ENCODE peak calls at places on chromosome 16, in six cellular contexts. M is heart left ventricle, Y is ascending aorta, A is upper lobe of right lung, U is A673, P is neural progenitor cell. Q is an unnamed sample.

GRCh38 chr16:28317040-28317880 is 24.9 kb downstream of the SBK1 start:
- DNase-seq in M (peak; percentile 42), Y (no peak), A (peak; percentile 80), P (peak; percentile 76), U (peak; percentile 69), Q (peak; percentile 68)

GRCh38 chr16:85954927-85955539 is 56.1 kb downstream of the IRF8 start:
- DNase-seq in P (no peak), U (no peak), Y (no peak), M (peak; percentile 4), A (no peak), Q (no peak)

GRCh38 chr16:471353-472198 is 46.1 kb downstream of the RAB11FIP3 start:
- DNase-seq in U (peak; percentile 85), P (peak; percentile 69), M (no peak), A (no peak), Y (no peak), Q (no peak)

GRCh38 chr16:27929818-27930217 is 133.7 kb downstream of the GSG1L start:
- DNase-seq in P (no peak), U (no peak), M (no peak), Y (no peak), A (no peak), Q (no peak)

GRCh38 chr16:84286568-84287220 is 8.0 kb upstream of the WFDC1 start:
- DNase-seq in Y (peak; percentile 70), P (no peak), A (peak; percentile 81), U (no peak), M (peak; percentile 86), Q (no peak)

GRCh38 chr16:70454221-70455034 is at the start of gene FCSK:
- DNase-seq in U (peak; percentile 76), P (peak; percentile 96), A (peak; percentile 87), M (peak; percentile 79), Y (peak; percentile 75), Q (peak; percentile 84)

GRCh38 chr16:54980821-54981220 is 50.2 kb downstream of the IRX5 start:
- DNase-seq in P (no peak), M (no peak), U (no peak), A (no peak), Y (no peak), Q (no peak)

GRCh38 chr16:88034770-88035169 is 83.5 kb downstream of the BANP start:
- DNase-seq in U (no peak), Y (no peak), A (no peak), P (no peak), M (no peak), Q (no peak)

GRCh38 chr16:64864232-64864803 is 257.5 kb downstream of the CDH11 start:
- DNase-seq in M (no peak), U (peak; percentile 70), P (no peak), A (no peak), Y (no peak), Q (no peak)

GRCh38 chr16:81866820-81867440 is 87.8 kb downstream of the PLCG2 start:
- DNase-seq in M (peak; percentile 72), U (no peak), A (peak; percentile 79), Y (peak; percentile 75), P (no peak), Q (no peak)

GRCh38 chr16:706189-707061 is 824 bp upstream of the FBXL16 start:
- DNase-seq in M (no peak), Y (no peak), U (no peak), P (peak; percentile 45), A (no peak), Q (no peak)

GRCh38 chr16:72960101-72960500 is 87.8 kb downstream of the ZFHX3 start:
- DNase-seq in Y (no peak), U (no peak), M (no peak), P (no peak), A (no peak), Q (no peak)

GRCh38 chr16:51815527-51815926 is 664.5 kb upstream of the SALL1 start:
- DNase-seq in U (no peak), A (no peak), M (no peak), P (no peak), Y (no peak), Q (no peak)

GRCh38 chr16:71482569-71482968 is 6.6 kb downstream of the ZNF19 start:
- DNase-seq in P (no peak), U (no peak), Y (no peak), M (no peak), A (no peak), Q (no peak)

GRCh38 chr16:49986351-49987124 is 38.5 kb upstream of the CNEP1R1 start:
- DNase-seq in A (no peak), U (no peak), Y (no peak), M (no peak), P (no peak), Q (no peak)

GRCh38 chr16:70158261-70158939 is 15.2 kb upstream of the CLEC18C start:
- DNase-seq in Y (no peak), A (no peak), M (no peak), P (no peak), U (no peak), Q (peak; percentile 12)

GRCh38 chr16:58614212-58614611 is 15.4 kb downstream of the CNOT1 start:
- DNase-seq in U (no peak), M (no peak), A (no peak), Y (no peak), P (no peak), Q (no peak)

GRCh38 chr16:53061701-53062159 is 6.9 kb downstream of the CHD9 start:
- DNase-seq in P (no peak), A (peak; percentile 77), M (peak; percentile 67), Y (no peak), U (no peak), Q (no peak)

GRCh38 chr16:73058221-73058615 is 10.3 kb upstream of the ZFHX3 start:
- DNase-seq in U (peak; percentile 66), A (peak; percentile 86), M (peak; percentile 71), Y (peak; percentile 70), P (no peak), Q (no peak)

DNA sequence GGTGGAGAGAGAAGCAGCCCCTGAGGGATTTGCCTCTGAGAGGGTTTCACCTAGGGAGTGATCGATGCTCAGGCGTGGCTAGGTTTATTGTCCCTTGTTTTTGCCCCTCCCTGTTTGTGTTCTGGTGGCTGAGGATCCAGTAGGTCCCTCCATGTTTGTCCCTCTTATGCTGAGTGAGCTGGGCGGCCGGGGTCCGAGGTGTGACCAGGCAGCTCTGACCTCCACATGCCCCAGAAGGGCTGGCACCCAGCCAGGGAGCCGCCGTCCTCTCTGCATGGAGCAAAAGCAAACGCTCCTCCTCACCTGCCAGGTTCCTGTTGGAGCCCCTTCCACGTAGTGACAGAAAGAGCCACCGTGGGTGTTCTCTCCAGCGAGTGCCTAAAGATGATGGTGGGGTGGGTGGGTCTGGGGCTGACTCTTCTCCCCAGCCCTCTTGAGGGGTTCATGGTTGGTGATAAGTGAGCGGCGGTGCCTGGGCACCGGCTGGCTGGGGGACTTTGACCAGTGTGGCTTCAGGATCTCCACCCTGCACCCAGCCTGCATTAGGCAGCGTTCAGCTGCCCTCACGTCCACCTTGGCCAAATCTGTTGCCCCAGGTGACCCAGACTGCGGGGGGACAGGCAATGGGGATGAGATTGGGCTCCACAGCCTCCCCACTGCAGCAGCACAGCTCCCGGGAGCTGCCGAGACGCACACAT is 14.1 kb upstream of the NUDT16L1 start:
- DNase-seq in M (peak; percentile 71), Y (no peak), A (no peak), P (no peak), U (no peak), Q (no peak)
- H3K4me3 ChIP-seq in M (peak overlapping the region; percentile 41), Y (no peak overlapping the region), A (peak overlapping the region; percentile 48), P (no peak overlapping the region), U (peak overlapping the region; percentile 40), Q (no peak overlapping the region)

GRCh38 chr16:15597822-15598647 is 44.9 kb downstream of the MARF1 start:
- DNase-seq in P (no peak), A (no peak), U (no peak), Y (no peak), M (no peak), Q (no peak)

GRCh38 chr16:15592324-15592723 is 50.6 kb downstream of the MARF1 start:
- DNase-seq in A (no peak), P (no peak), Y (no peak), U (no peak), M (no peak), Q (no peak)

GRCh38 chr16:15598648-15599190 is 44.2 kb downstream of the MARF1 start:
- DNase-seq in A (no peak), P (no peak), M (no peak), Y (no peak), U (no peak), Q (no peak)

GRCh38 chr16:15597135-15597534 is 45.8 kb downstream of the MARF1 start:
- DNase-seq in A (no peak), Y (no peak), M (no peak), U (no peak), P (no peak), Q (no peak)

GRCh38 chr16:15593235-15593634 is 49.7 kb downstream of the MARF1 start:
- DNase-seq in Y (no peak), A (peak; percentile 73), M (no peak), P (no peak), U (no peak), Q (no peak)
- H3K27ac ChIP-seq in Y (no peak overlapping the region), A (peak overlapping the region; percentile 30), M (no peak overlapping the region), P (no peak overlapping the region), U (no peak overlapping the region), Q (no peak overlapping the region)

GRCh38 chr16:78488461-78488860 is 389.0 kb downstream of the WWOX start:
- DNase-seq in Y (no peak), M (no peak), U (no peak), P (no peak), A (no peak), Q (no peak)

GRCh38 chr16:78489631-78490030 is 390.2 kb downstream of the WWOX start:
- DNase-seq in Y (no peak), P (no peak), A (no peak), M (no peak), U (no peak), Q (no peak)

GRCh38 chr16:78487471-78487870 is 388.0 kb downstream of the WWOX start:
- DNase-seq in U (no peak), Y (no peak), M (no peak), A (no peak), P (no peak), Q (no peak)

GRCh38 chr16:78490431-78490830 is 391.0 kb downstream of the WWOX start:
- DNase-seq in M (no peak), A (no peak), P (no peak), U (no peak), Y (no peak), Q (no peak)

DNA sequence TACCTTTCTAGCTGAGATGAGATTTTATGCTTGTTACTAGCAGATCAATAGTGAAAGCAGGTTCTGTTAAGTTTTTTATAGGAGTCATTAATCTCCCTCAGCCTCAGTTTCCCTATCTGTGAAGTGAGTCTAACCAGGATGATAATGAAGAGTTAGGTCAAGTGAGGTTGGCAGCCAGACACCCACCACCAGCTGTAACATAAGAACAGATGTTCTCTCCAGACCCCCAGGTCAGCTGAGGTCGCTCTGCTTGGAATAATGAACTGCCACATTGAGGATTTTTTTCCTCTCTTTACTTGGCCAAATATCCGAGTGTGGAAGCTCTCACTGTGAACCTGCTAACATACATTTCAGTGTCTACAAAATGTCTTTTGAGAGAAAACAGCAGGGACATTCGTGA is 389.6 kb downstream of the WWOX start:
- DNase-seq in A (no peak), Y (no peak), U (no peak), M (no peak), P (no peak), Q (peak; percentile 16)
- H3K9me3 ChIP-seq in A (no peaks in the 10 kb centered on the region), Y (no peaks in the 10 kb centered on the region), U (no peaks in the 10 kb centered on the region), M (no peaks in the 10 kb centered on the region), P (no peaks in the 10 kb centered on the region), Q (no peaks in the 10 kb centered on the region)

DNA sequence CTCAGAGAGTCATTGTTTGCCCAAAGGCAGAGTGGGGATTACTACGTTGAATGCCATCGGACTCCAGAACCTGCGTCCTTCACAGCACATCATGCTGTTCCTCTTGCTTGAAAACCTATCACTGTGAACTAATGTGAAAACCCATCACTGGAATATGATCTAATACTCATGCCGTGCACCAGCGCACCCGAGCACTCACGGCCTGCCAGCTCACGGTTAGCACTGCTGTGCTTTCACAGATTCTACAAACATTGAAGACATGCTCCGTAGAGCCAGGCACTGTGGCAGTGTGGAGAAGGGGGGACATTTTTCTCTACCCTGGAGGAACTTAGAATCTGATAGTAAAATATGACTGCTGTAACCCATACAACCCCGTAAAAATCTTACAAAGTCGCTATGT is 350.4 kb downstream of the C16orf95 start:
- DNase-seq in M (no peak), U (no peak), P (no peak), A (no peak), Y (no peak), Q (no peak)
- H3K4me3 ChIP-seq in M (no peak overlapping the region), U (no peak overlapping the region), P (no peak overlapping the region), A (no peak overlapping the region), Y (no peak overlapping the region), Q (no peak overlapping the region)